ENCODE peak calls at places on chromosomes 7 and 10, in four cellular contexts. P is H9, Y is mesothelial cell of epicardium, E is heart left ventricle. F is an unnamed sample.

GRCh38 chr10:58030208-58030607 is 237.5 kb downstream of the IPMK start:
- DNase-seq in P (no peak), Y (no peak), E (no peak), F (no peak)

GRCh38 chr10:59181668-59182067 is 5.2 kb downstream of the PHYHIPL start:
- DNase-seq in P (peak), Y (no peak), E (peak), F (peak)

GRCh38 chr7:129652914-129653313 is 41.4 kb downstream of the NRF1 start:
- DNase-seq in P (no peak), Y (no peak), E (no peak), F (no peak)

GRCh38 chr7:15280078-15280734 is 281.6 kb downstream of the AGMO start:
- DNase-seq in P (peak), Y (no peak), E (no peak), F (no peak)

GRCh38 chr7:69526570-69526969 is 71.7 kb upstream of the AUTS2 start:
- DNase-seq in P (no peak), Y (no peak), E (no peak), F (no peak)

GRCh38 chr7:12827920-12828319 is 140.5 kb downstream of the ARL4A start:
- DNase-seq in P (no peak), Y (no peak), E (no peak), F (no peak)

GRCh38 chr10:1293636-1294440 is 237.7 kb downstream of the WDR37 start:
- DNase-seq in P (peak), Y (no peak), E (peak), F (no peak)

GRCh38 chr10:50396491-50397311 is 145.4 kb upstream of the ASAH2 start:
- DNase-seq in P (no peak), Y (no peak), E (no peak), F (no peak)

GRCh38 chr10:110378019-110378418 is 73.3 kb upstream of the SMNDC1 start:
- DNase-seq in P (no peak), Y (no peak), E (no peak), F (no peak)

GRCh38 chr10:114337510-114338462 is 66.5 kb downstream of the AFAP1L2 start:
- DNase-seq in P (peak), Y (no peak), E (no peak), F (peak)

GRCh38 chr7:141584935-141585334 is 33.7 kb downstream of the AGK start:
- DNase-seq in P (peak), Y (no peak), E (no peak), F (no peak)

GRCh38 chr7:106127984-106128780 is 16.1 kb upstream of the SYPL1 start:
- DNase-seq in P (no peak), Y (no peak), E (no peak), F (no peak)

GRCh38 chr7:131903315-131903714 is 346.9 kb upstream of the PODXL start:
- DNase-seq in P (no peak), Y (no peak), E (no peak), F (no peak)

GRCh38 chr7:98998821-98999725 is 120.7 kb downstream of the TRRAP start:
- DNase-seq in P (no peak), Y (peak), E (no peak), F (no peak)

GRCh38 chr10:63084690-63085377 is 48.3 kb upstream of the NRBF2 start:
- DNase-seq in P (no peak), Y (no peak), E (no peak), F (no peak)

GRCh38 chr10:116792772-116793171 is 50.4 kb upstream of the HSPA12A start:
- DNase-seq in P (no peak), Y (no peak), E (no peak), F (no peak)

GRCh38 chr10:116796469-116796868 is 52.8 kb upstream of the ENO4 start:
- DNase-seq in P (no peak), Y (no peak), E (no peak), F (no peak)

GRCh38 chr10:116800356-116800929 is 48.9 kb upstream of the ENO4 start:
- DNase-seq in P (no peak), Y (no peak), E (no peak), F (no peak)

GRCh38 chr10:116798859-116799258 is 50.4 kb upstream of the ENO4 start:
- DNase-seq in P (no peak), Y (no peak), E (no peak), F (no peak)

GRCh38 chr10:116796910-116797513 is 52.3 kb upstream of the ENO4 start:
- DNase-seq in P (peak), Y (peak), E (peak), F (peak)
- TF ChIP-seq CTCF in P (peak), Y (peak), E (peak), F (peak)

GRCh38 chr7:42125321-42125720 is 111.7 kb downstream of the GLI3 start:
- DNase-seq in P (no peak), Y (no peak), E (no peak), F (no peak)

GRCh38 chr7:42123716-42124115 is 113.3 kb downstream of the GLI3 start:
- DNase-seq in P (no peak), Y (no peak), E (no peak), F (no peak)

GRCh38 chr7:42126475-42127231 is 110.4 kb downstream of the GLI3 start:
- DNase-seq in P (no peak), Y (no peak), E (no peak), F (no peak)

GRCh38 chr7:42127232-42127622 is 109.8 kb downstream of the GLI3 start:
- DNase-seq in P (no peak), Y (no peak), E (no peak), F (no peak)

DNA sequence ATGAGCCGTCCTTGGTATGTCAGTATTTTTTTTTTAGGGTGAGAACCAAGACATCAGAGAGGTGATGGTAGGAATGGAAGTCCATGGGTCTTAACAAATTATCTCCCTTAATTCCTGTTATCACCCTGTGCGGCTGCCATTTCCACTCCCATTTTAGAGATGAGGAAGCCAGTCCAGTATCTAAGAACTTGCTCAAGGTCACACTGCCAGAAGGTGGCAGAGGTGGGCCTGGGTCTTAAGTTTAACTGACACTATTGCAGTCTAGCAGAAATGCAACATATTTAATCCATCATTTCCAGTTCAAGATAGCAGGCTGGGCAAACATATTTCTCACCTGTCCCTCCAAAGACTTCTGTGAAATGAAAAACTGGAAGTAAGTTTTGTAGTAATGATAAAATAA is 108.3 kb downstream of the GLI3 start:
- DNase-seq in P (no peak), Y (no peak), E (no peak), F (no peak)
- TF ChIP-seq CTCF in P (peak), Y (no peak), E (no peak), F (peak)

GRCh38 chr10:31186225-31187010 is 132.6 kb upstream of the ZEB1 start:
- DNase-seq in P (peak), Y (no peak), E (no peak), F (peak)
- TF ChIP-seq CTCF in P (peak), Y (no peak), E (no peak), F (no peak)

GRCh38 chr7:41612798-41613197 is 90.1 kb downstream of the INHBA start:
- DNase-seq in P (no peak), Y (no peak), E (no peak), F (no peak)

GRCh38 chr7:41603985-41604384 is 98.9 kb downstream of the INHBA start:
- DNase-seq in P (no peak), Y (no peak), E (no peak), F (no peak)

GRCh38 chr7:41612386-41612785 is 90.5 kb downstream of the INHBA start:
- DNase-seq in P (no peak), Y (no peak), E (no peak), F (no peak)

GRCh38 chr7:41608447-41608846 is 94.4 kb downstream of the INHBA start:
- DNase-seq in P (no peak), Y (no peak), E (no peak), F (no peak)
- TF ChIP-seq CTCF in P (no peak), Y (no peak), E (no peak), F (no peak)